ENCODE peak calls at places on chromosomes 16 and 17, in eight cellular contexts. U is fibroblast of mammary gland, J is uterus, H is T-cell, Y is fibroblast of pulmonary artery, G is ELR, T is C1 segment of cervical spinal cord, P is AG08395. A is an unnamed sample.

GRCh38 chr17:20122236-20122879 is 113.2 kb downstream of the SPECC1 start:
- DNase-seq in G (no peak), H (no peak), U (no peak), T (peak; percentile 50), Y (no peak), P (no peak), J (no peak), A (no peak)

GRCh38 chr17:82964851-82965341 is 114.5 kb upstream of the METRNL start:
- DNase-seq in Y (no peak), P (no peak), J (no peak), H (no peak), U (no peak), T (no peak), G (no peak), A (no peak)

GRCh38 chr17:57466042-57466471 is 209.7 kb downstream of the MSI2 start:
- DNase-seq in P (no peak), Y (no peak), J (no peak), H (no peak), G (no peak), U (no peak), T (no peak), A (no peak)

GRCh38 chr16:4091638-4092037 is 24.6 kb downstream of the ADCY9 start:
- DNase-seq in T (no peak), P (no peak), U (peak; percentile 25), Y (no peak), G (no peak), J (no peak), H (no peak), A (no peak)

GRCh38 chr16:67022531-67023214 is 6.3 kb upstream of the CBFB start:
- DNase-seq in H (no peak), T (no peak), Y (peak; percentile 22), J (no peak), G (no peak), U (no peak), P (peak; percentile 38), A (peak; percentile 14)

GRCh38 chr16:71648162-71648561 is 22.2 kb downstream of the MARVELD3 start:
- DNase-seq in Y (no peak), T (no peak), G (no peak), P (no peak), J (no peak), H (no peak), U (no peak), A (no peak)

GRCh38 chr17:76337413-76337777 is 16.3 kb downstream of the PRPSAP1 start:
- DNase-seq in H (no peak), P (peak; percentile 74), J (no peak), T (no peak), G (peak; percentile 46), U (peak; percentile 39), Y (no peak), A (no peak)

GRCh38 chr17:1398028-1398427 is 2.0 kb downstream of the YWHAE start:
- DNase-seq in U (peak; percentile 60), G (no peak), H (no peak), P (no peak), Y (no peak), J (no peak), T (no peak), A (no peak)

GRCh38 chr16:50909831-50910697 is 168.2 kb downstream of the CYLD start:
- DNase-seq in T (peak; percentile 11), U (no peak), J (no peak), Y (no peak), P (no peak), G (no peak), H (no peak), A (no peak)

GRCh38 chr17:72419866-72420774 is 299.3 kb downstream of the SOX9 start:
- DNase-seq in H (no peak), T (peak; percentile 37), U (no peak), P (no peak), G (peak; percentile 36), Y (no peak), J (no peak), A (peak; percentile 56)

GRCh38 chr17:73798111-73798748 is 154.0 kb upstream of the SDK2 start:
- DNase-seq in H (no peak), J (no peak), P (peak; percentile 94), G (peak; percentile 55), U (peak; percentile 100), T (no peak), Y (peak; percentile 91), A (peak; percentile 87)

GRCh38 chr17:57945999-57946797 is 9.0 kb downstream of the CUEDC1 start:
- DNase-seq in H (no peak), G (peak; percentile 55), Y (no peak), J (no peak), U (peak; percentile 62), P (peak; percentile 68), T (no peak), A (peak; percentile 61)

GRCh38 chr16:57115504-57116182 is 23.3 kb downstream of the CPNE2 start:
- DNase-seq in J (no peak), Y (peak; percentile 69), G (no peak), U (peak; percentile 37), H (no peak), T (peak; percentile 90), P (no peak), A (peak; percentile 89)

GRCh38 chr17:50048146-50048720 is 7.7 kb upstream of the ITGA3 start:
- DNase-seq in Y (no peak), J (no peak), T (no peak), U (no peak), P (no peak), H (no peak), G (peak; percentile 48), A (no peak)

GRCh38 chr16:20675488-20676267 is 21.8 kb downstream of the ACSM1 start:
- DNase-seq in H (no peak), Y (peak; percentile 44), J (peak; percentile 62), G (no peak), P (no peak), U (peak; percentile 0), T (no peak), A (no peak)

GRCh38 chr16:55435387-55435786 is 43.6 kb upstream of the MMP2 start:
- DNase-seq in H (no peak), T (no peak), J (no peak), Y (no peak), G (no peak), P (no peak), U (no peak), A (no peak)

GRCh38 chr16:49911430-49911829 is 55.5 kb upstream of the ZNF423 start:
- DNase-seq in J (no peak), T (no peak), P (no peak), H (no peak), Y (no peak), G (no peak), U (no peak), A (no peak)

GRCh38 chr17:41959336-41960095 is 7.1 kb upstream of the CNP start:
- DNase-seq in T (peak; percentile 24), G (peak; percentile 66), Y (peak; percentile 78), P (peak; percentile 44), U (peak; percentile 69), J (no peak), H (no peak), A (peak; percentile 50)

GRCh38 chr17:41107941-41108445 is 2.8 kb downstream of the KRTAP4-9 start:
- DNase-seq in U (no peak), T (no peak), J (no peak), H (no peak), Y (no peak), G (no peak), P (no peak), A (no peak)

GRCh38 chr17:60094754-60095153 is 16.0 kb upstream of the HEATR6 start:
- DNase-seq in G (no peak), U (no peak), T (no peak), Y (no peak), H (no peak), P (no peak), J (no peak), A (no peak)

GRCh38 chr17:42000399-42001076 is 16.7 kb downstream of the DNAJC7 start:
- DNase-seq in P (no peak), T (no peak), U (no peak), G (no peak), J (no peak), Y (no peak), H (no peak), A (no peak)

A was measured in astrocyte of the spinal cord.